ENCODE peak calls at places on chromosomes 7 and 10, in nine cellular contexts. W, F, P, O, B, V, Y, I and M are unnamed samples.

GRCh38 chr10:22737587-22737986 is 23.2 kb upstream of the PIP4K2A start:
- DNase-seq in W (peak; percentile 73), F (no peak), P (no peak), O (no peak), B (peak; percentile 90), V (no peak), Y (peak; percentile 10), I (no peak), M (no peak)

GRCh38 chr7:87816389-87816788 is 59.8 kb downstream of the SLC25A40 start:
- DNase-seq in W (no peak), F (no peak), P (no peak), O (no peak), B (no peak), V (no peak), Y (no peak), I (peak; percentile 47), M (no peak)

GRCh38 chr7:97064972-97065587 is 40.4 kb upstream of the DLX5 start:
- DNase-seq in W (peak; percentile 22), F (peak; percentile 46), P (peak; percentile 35), O (peak; percentile 4), B (peak; percentile 58), V (peak; percentile 21), Y (peak; percentile 58), I (peak; percentile 87), M (peak; percentile 80)

GRCh38 chr10:103673616-103674015 is 180.1 kb downstream of the NEURL1 start:
- DNase-seq in W (no peak), F (no peak), P (no peak), O (no peak), B (no peak), V (no peak), Y (no peak), I (no peak), M (no peak)

GRCh38 chr7:13981070-13981469 is 8.4 kb downstream of the ETV1 start:
- DNase-seq in W (peak; percentile 98), F (peak; percentile 43), P (peak; percentile 10), O (no peak), B (peak; percentile 95), V (peak; percentile 96), Y (peak; percentile 84), I (no peak), M (peak; percentile 72)

GRCh38 chr7:55086413-55087201 is 67.8 kb downstream of the EGFR start:
- DNase-seq in W (peak; percentile 88), F (peak; percentile 36), P (no peak), O (no peak), B (peak; percentile 88), V (peak; percentile 61), Y (peak; percentile 59), I (no peak), M (peak; percentile 79)

GRCh38 chr7:121604627-121605296 is 208.7 kb upstream of the FAM3C start:
- DNase-seq in W (peak; percentile 11), F (no peak), P (no peak), O (no peak), B (peak; percentile 5), V (no peak), Y (no peak), I (no peak), M (no peak)

GRCh38 chr10:1745794-1746456 is 8.6 kb upstream of the ADARB2 start:
- DNase-seq in W (no peak), F (no peak), P (no peak), O (no peak), B (no peak), V (no peak), Y (no peak), I (peak; percentile 29), M (no peak)

GRCh38 chr10:43252785-43253341 is 14.0 kb downstream of the RASGEF1A start:
- DNase-seq in W (no peak), F (peak; percentile 5), P (no peak), O (no peak), B (no peak), V (no peak), Y (no peak), I (no peak), M (no peak)

GRCh38 chr10:12349628-12350166 is 350 bp downstream of the CAMK1D start:
- DNase-seq in W (no peak), F (peak; percentile 30), P (no peak), O (no peak), B (no peak), V (no peak), Y (no peak), I (no peak), M (no peak)

GRCh38 chr10:91672021-91672608 is 39.2 kb upstream of the PPP1R3C start:
- DNase-seq in W (peak; percentile 71), F (peak; percentile 74), P (peak; percentile 12), O (no peak), B (peak; percentile 88), V (no peak), Y (peak; percentile 51), I (peak; percentile 72), M (peak; percentile 77)

GRCh38 chr10:18616337-18616736 is 35.0 kb downstream of the NSUN6 start:
- DNase-seq in W (no peak), F (no peak), P (no peak), O (no peak), B (no peak), V (no peak), Y (peak; percentile 4), I (peak; percentile 1), M (no peak)

GRCh38 chr7:102303669-102304422 is 17.2 kb downstream of the SH2B2 start:
- DNase-seq in W (no peak), F (no peak), P (no peak), O (no peak), B (no peak), V (no peak), Y (no peak), I (peak; percentile 60), M (peak; percentile 99)

GRCh38 chr10:119538632-119539358 is 3.7 kb downstream of the RGS10 start:
- DNase-seq in W (no peak), F (no peak), P (no peak), O (no peak), B (peak; percentile 67), V (no peak), Y (no peak), I (no peak), M (no peak)

GRCh38 chr7:132742152-132742551 is 165.9 kb upstream of the PLXNA4 start:
- DNase-seq in W (peak; percentile 98), F (no peak), P (no peak), O (no peak), B (peak; percentile 70), V (peak; percentile 58), Y (peak; percentile 69), I (no peak), M (no peak)

GRCh38 chr10:60989400-60989876 is 45.5 kb upstream of the RHOBTB1 start:
- DNase-seq in W (no peak), F (no peak), P (no peak), O (no peak), B (no peak), V (no peak), Y (peak; percentile 47), I (no peak), M (no peak)

GRCh38 chr7:145557805-145558204 is 558.8 kb upstream of the CNTNAP2 start:
- DNase-seq in W (no peak), F (no peak), P (no peak), O (no peak), B (no peak), V (no peak), Y (no peak), I (no peak), M (no peak)

GRCh38 chr10:22335204-22335956 is 9.9 kb upstream of the SPAG6 start:
- DNase-seq in W (peak; percentile 37), F (no peak), P (no peak), O (no peak), B (peak; percentile 65), V (no peak), Y (peak; percentile 66), I (no peak), M (no peak)

GRCh38 chr10:78035025-78035424 is 1.4 kb downstream of the RPS24 start:
- DNase-seq in W (no peak), F (no peak), P (no peak), O (no peak), B (peak; percentile 51), V (no peak), Y (peak; percentile 32), I (peak; percentile 59), M (no peak)

GRCh38 chr7:87148332-87148955 is 3.8 kb upstream of the DMTF1 start:
- DNase-seq in W (no peak), F (no peak), P (no peak), O (no peak), B (peak; percentile 46), V (no peak), Y (peak; percentile 55), I (peak; percentile 52), M (no peak)

GRCh38 chr10:93600861-93601773 is at the start of gene RBP4:
- DNase-seq in W (peak; percentile 46), F (peak; percentile 13), P (peak; percentile 26), O (no peak), B (peak; percentile 20), V (peak; percentile 4), Y (peak; percentile 34), I (peak; percentile 22), M (no peak)

GRCh38 chr10:87915406-87915805 is 52.0 kb downstream of the PTEN start:
- DNase-seq in W (no peak), F (no peak), P (no peak), O (no peak), B (no peak), V (no peak), Y (no peak), I (no peak), M (no peak)

GRCh38 chr7:42068554-42069280 is 168.3 kb downstream of the GLI3 start:
- DNase-seq in W (no peak), F (no peak), P (no peak), O (no peak), B (no peak), V (no peak), Y (no peak), I (no peak), M (no peak)

GRCh38 chr10:133372507-133372906 is 647 bp downstream of the ECHS1 start:
- DNase-seq in W (no peak), F (no peak), P (no peak), O (no peak), B (no peak), V (no peak), Y (no peak), I (no peak), M (no peak)

GRCh38 chr10:75091173-75091572 is 20.3 kb upstream of the SAMD8 start:
- DNase-seq in W (no peak), F (no peak), P (no peak), O (no peak), B (no peak), V (no peak), Y (no peak), I (no peak), M (no peak)

GRCh38 chr7:6106140-6106904 is 75.1 kb downstream of the ANKRD61 start:
- DNase-seq in W (peak; percentile 23), F (no peak), P (no peak), O (peak; percentile 14), B (peak; percentile 70), V (peak; percentile 14), Y (peak; percentile 62), I (peak; percentile 50), M (no peak)

GRCh38 chr10:88986549-88987242 is 3.9 kb upstream of the FAS start:
- DNase-seq in W (no peak), F (peak; percentile 27), P (no peak), O (no peak), B (peak; percentile 59), V (no peak), Y (peak; percentile 59), I (peak; percentile 46), M (peak; percentile 35)

GRCh38 chr10:36720931-36721330 is 404.5 kb upstream of the ANKRD30A start:
- DNase-seq in W (no peak), F (no peak), P (no peak), O (no peak), B (no peak), V (no peak), Y (peak; percentile 0), I (no peak), M (no peak)

GRCh38 chr7:135558337-135558767 is 635 bp downstream of the NUP205 start:
- DNase-seq in W (peak; percentile 45), F (peak; percentile 71), P (peak; percentile 45), O (peak; percentile 48), B (peak; percentile 77), V (no peak), Y (peak; percentile 58), I (peak; percentile 90), M (peak; percentile 74)

GRCh38 chr10:1661861-1662260 is 75.5 kb downstream of the ADARB2 start:
- DNase-seq in W (no peak), F (no peak), P (no peak), O (no peak), B (no peak), V (no peak), Y (no peak), I (no peak), M (no peak)

GRCh38 chr7:69932034-69932628 is 333.9 kb downstream of the AUTS2 start:
- DNase-seq in W (peak; percentile 26), F (peak; percentile 41), P (peak; percentile 18), O (no peak), B (no peak), V (peak; percentile 5), Y (no peak), I (peak; percentile 86), M (peak; percentile 35)